ENCODE peak calls at places on chromosomes 12 and 14, in four cellular contexts. S is IMR-90, K is K562, A is HepG2. O is an unnamed sample.

GRCh38 chr14:45377201-45377600 is 124.2 kb upstream of the MIS18BP1 start:
- DNase-seq in S (no peak), K (no peak), A (no peak), O (no peak)

GRCh38 chr12:29073631-29074239 is 75.3 kb upstream of the FAR2 start:
- DNase-seq in S (peak; percentile 49), K (peak; percentile 10), A (peak; percentile 13), O (no peak)

GRCh38 chr12:95118138-95118787 is 44.8 kb upstream of the NR2C1 start:
- DNase-seq in S (peak; percentile 89), K (no peak), A (peak; percentile 62), O (no peak)

GRCh38 chr12:128486951-128487350 is 220.0 kb downstream of the TMEM132C start:
- DNase-seq in S (no peak), K (no peak), A (no peak), O (no peak)

GRCh38 chr12:100187857-100188519 is 12.6 kb upstream of the ACTR6 start:
- DNase-seq in S (no peak), K (no peak), A (no peak), O (no peak)

GRCh38 chr12:28172434-28173030 is 17.7 kb upstream of the CCDC91 start:
- DNase-seq in S (peak; percentile 68), K (peak; percentile 65), A (peak; percentile 39), O (no peak)

GRCh38 chr14:69014829-69015259 is 35.7 kb upstream of the ACTN1 start:
- DNase-seq in S (peak; percentile 34), K (no peak), A (no peak), O (no peak)

GRCh38 chr12:71503579-71504470 is 64.2 kb downstream of the LGR5 start:
- DNase-seq in S (no peak), K (no peak), A (no peak), O (no peak)

GRCh38 chr12:57715786-57716185 is 21.9 kb downstream of the OS9 start:
- DNase-seq in S (no peak), K (no peak), A (no peak), O (no peak)

GRCh38 chr14:54206477-54206876 is 190.3 kb upstream of the CDKN3 start:
- DNase-seq in S (no peak), K (no peak), A (no peak), O (no peak)

GRCh38 chr14:54197369-54197768 is 199.4 kb upstream of the CDKN3 start:
- DNase-seq in S (no peak), K (no peak), A (peak; percentile 88), O (no peak)

GRCh38 chr14:54202288-54202687 is 194.5 kb upstream of the CDKN3 start:
- DNase-seq in S (peak; percentile 49), K (no peak), A (no peak), O (no peak)

DNA sequence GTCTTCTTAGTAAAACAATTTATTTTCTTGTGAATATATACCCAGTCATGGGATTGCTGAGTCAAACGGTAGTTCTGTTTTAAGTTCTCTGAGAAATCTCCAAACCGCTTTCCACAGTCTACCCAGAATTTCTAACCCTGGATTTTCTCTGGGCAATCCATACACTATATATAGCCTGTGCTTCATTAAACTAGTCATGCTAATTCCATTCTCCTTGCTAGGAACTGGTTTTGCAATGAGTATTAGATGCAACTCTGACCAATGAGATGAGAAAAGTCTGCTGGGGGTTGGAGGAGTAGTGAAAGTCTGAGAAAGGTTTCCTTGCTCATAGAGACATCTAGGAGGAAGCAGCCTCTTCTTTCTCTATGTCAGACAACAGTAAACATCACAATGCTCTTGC is 196.1 kb upstream of the CDKN3 start:
- DNase-seq in S (peak; percentile 78), K (no peak), A (no peak), O (no peak)
- H2AFZ ChIP-seq in S (no peak overlapping the region), K (no peak overlapping the region), A (no peak overlapping the region), O (no peak overlapping the region)

GRCh38 chr12:31958601-31959000 is 614 bp upstream of the RESF1 start:
- DNase-seq in S (no peak), K (no peak), A (peak; percentile 37), O (no peak)

GRCh38 chr12:31961137-31961536 is 1.9 kb downstream of the RESF1 start:
- DNase-seq in S (no peak), K (no peak), A (no peak), O (no peak)

GRCh38 chr12:31962076-31962475 is 2.9 kb downstream of the RESF1 start:
- DNase-seq in S (no peak), K (no peak), A (no peak), O (no peak)

GRCh38 chr12:31959701-31960391 is 631 bp downstream of the RESF1 start:
- DNase-seq in S (peak; percentile 61), K (peak; percentile 59), A (peak; percentile 17), O (peak; percentile 48)

GRCh38 chr12:31959051-31959700 is at the start of gene RESF1:
- DNase-seq in S (peak; percentile 76), K (peak; percentile 90), A (peak; percentile 79), O (peak; percentile 57)
- TF ChIP-seq POLR2A in S (peak; percentile 48), K (peak; percentile 74), A (peak; percentile 64), O (peak; percentile 81)

GRCh38 chr12:121637231-121637914 is 11.0 kb downstream of the ORAI1 start:
- DNase-seq in S (no peak), K (no peak), A (no peak), O (no peak)

GRCh38 chr12:121641343-121641630 is 15.0 kb downstream of the ORAI1 start:
- DNase-seq in S (no peak), K (no peak), A (no peak), O (no peak)

GRCh38 chr12:121634836-121635235 is 8.5 kb downstream of the ORAI1 start:
- DNase-seq in S (no peak), K (no peak), A (no peak), O (no peak)

DNA sequence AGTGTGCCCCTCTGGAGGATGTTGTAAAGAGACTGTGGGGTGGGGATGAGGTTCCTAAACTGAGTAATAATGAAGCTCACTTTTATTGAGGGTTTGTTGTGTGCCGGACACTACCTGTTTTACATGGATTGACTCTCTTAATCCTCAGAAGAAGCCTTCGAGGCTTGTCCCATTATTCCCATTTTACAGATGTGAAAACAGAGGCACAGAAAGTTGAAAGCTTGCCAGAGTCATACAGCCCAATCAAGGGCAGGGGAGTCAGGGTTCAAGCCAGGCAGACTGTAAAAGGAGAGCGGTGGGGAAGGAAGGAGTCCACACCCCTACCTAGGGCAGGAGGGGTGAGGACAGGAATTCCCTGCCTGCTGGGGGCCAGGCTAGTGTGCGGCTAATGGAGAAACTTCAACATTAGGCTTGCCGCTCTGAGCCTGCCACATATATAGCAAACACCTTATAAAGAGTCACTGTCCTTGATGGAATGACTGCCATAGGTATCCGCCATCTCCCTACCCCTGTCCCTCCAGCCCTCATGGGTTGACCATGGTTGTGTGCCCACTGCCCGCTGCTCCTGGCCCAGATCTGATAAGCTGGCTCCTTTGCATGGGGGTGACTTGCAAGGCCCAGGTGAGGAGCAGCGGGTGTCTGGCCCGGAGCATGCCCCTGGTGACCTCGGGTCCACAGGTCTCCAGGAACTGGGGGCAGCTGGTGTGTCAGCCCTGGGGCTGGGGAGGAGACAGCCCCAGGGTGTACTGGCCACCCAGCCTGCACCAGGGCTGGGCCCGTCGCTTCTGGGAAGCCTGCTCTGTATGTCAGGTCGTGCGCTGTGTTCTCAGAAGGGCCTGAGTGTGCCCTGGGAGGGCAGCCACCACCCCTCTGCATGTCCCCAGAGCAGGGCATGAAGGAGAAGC is 12.2 kb downstream of the ORAI1 start:
- DNase-seq in S (no peak), K (peak; percentile 12), A (no peak), O (no peak)
- TF ChIP-seq MXI1 in S (no peak), K (no peak), A (no peak), O (no peak)

DNA sequence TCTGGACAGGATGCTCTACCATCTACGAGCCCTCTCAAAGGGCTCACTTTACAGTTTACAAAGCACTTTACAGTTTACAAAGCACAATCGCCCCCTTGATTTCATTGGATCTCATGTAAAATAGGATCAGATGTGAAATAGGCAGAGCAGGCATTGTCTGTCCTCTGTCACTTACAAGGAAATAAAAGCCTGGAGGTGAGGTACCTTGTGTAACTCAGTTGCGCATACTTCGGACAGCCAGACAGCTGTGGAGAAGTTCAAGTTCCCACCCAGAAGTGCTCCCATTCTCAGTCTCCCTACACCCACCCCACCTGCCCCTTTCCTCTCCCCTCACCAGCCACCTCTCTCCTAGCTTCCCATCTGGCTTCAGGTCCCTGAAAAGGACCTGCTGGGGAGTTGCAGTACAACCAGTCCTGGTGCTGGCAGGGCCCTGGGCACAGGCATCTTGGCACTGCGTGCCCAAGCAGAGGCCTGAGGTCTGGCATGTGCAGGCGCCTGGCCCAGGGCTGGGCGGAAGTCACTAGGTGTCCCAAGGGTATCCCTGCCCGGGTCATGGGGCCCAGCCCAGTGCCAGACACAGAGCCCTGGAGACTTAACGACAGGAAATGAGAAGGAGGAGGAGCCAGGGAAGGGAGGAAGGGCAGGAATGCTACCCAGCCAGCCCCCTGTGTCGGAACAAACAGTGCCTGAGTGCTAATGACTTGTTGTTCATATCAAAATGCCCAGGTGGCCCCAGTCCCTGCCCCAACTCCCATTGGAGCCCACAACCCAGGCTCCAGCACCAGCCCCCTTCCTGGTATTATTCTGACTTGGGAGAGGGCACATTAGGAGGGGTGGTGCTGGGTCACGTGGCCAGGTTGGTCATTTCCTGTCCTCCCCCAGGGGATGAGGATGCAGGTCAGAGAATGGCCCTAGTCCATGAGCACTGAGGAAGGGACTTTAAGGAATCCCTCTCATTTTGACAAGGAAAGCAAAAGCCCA is 5.4 kb downstream of the RAPGEF3 start:
- DNase-seq in S (no peak), K (no peak), A (no peak), O (no peak)
- H2AFZ ChIP-seq in S (peak overlapping the region; percentile 75), K (no peak overlapping the region), A (no peak overlapping the region), O (peak overlapping the region; percentile 1)